ENCODE peak calls at places on chromosomes 5 and 9, in five cellular contexts. T, H, E, W and G are unnamed samples.

GRCh38 chr9:125176632-125177031 is 13.0 kb downstream of the PPP6C start:
- DNase-seq in T (no peak), H (no peak), E (no peak), W (no peak), G (no peak)

GRCh38 chr5:1214163-1214935 is 10.8 kb upstream of the SLC6A18 start:
- DNase-seq in T (no peak), H (no peak), E (no peak), W (no peak), G (no peak)

GRCh38 chr9:121218357-121219027 is 16.8 kb upstream of the RAB14 start:
- DNase-seq in T (no peak), H (no peak), E (no peak), W (no peak), G (no peak)

GRCh38 chr5:33788922-33789321 is 102.9 kb downstream of the ADAMTS12 start:
- DNase-seq in T (peak), H (no peak), E (no peak), W (no peak), G (no peak)

GRCh38 chr9:93099551-93100264 is 3.7 kb downstream of the CARD19 start:
- DNase-seq in T (no peak), H (no peak), E (peak), W (no peak), G (no peak)

GRCh38 chr5:142020122-142020659 is 7.4 kb upstream of the GNPDA1 start:
- DNase-seq in T (no peak), H (no peak), E (no peak), W (no peak), G (no peak)

GRCh38 chr9:129720181-129720864 is 32.5 kb downstream of the PTGES start:
- DNase-seq in T (no peak), H (no peak), E (no peak), W (peak), G (peak)

GRCh38 chr9:1708215-1708614 is 306.9 kb upstream of the SMARCA2 start:
- DNase-seq in T (no peak), H (no peak), E (no peak), W (no peak), G (no peak)

GRCh38 chr5:6837519-6838110 is 124.4 kb downstream of the TENT4A start:
- DNase-seq in T (peak), H (no peak), E (no peak), W (peak), G (peak)

GRCh38 chr9:82880353-82880752 is 182.6 kb downstream of the RASEF start:
- DNase-seq in T (no peak), H (no peak), E (no peak), W (no peak), G (no peak)

GRCh38 chr5:37514946-37515345 is 135.8 kb downstream of the WDR70 start:
- DNase-seq in T (no peak), H (no peak), E (no peak), W (no peak), G (no peak)

GRCh38 chr5:178231736-178232123 is 872 bp downstream of the PHYKPL start:
- DNase-seq in T (no peak), H (no peak), E (no peak), W (no peak), G (no peak)

GRCh38 chr5:171648279-171648774 is 137.3 kb upstream of the SMIM23 start:
- DNase-seq in T (no peak), H (no peak), E (no peak), W (no peak), G (no peak)

GRCh38 chr5:126965487-126965886 is 64.9 kb downstream of the MARCHF3 start:
- DNase-seq in T (no peak), H (no peak), E (no peak), W (no peak), G (no peak)

GRCh38 chr5:126972062-126972895 is 58.1 kb downstream of the MARCHF3 start:
- DNase-seq in T (no peak), H (peak), E (no peak), W (no peak), G (peak)

GRCh38 chr5:81232449-81233079 is 558 bp upstream of the CKMT2 start:
- DNase-seq in T (peak), H (no peak), E (peak), W (no peak), G (no peak)

GRCh38 chr9:126617003-126617739 is 3.4 kb downstream of the LMX1B start:
- DNase-seq in T (no peak), H (peak), E (no peak), W (peak), G (no peak)

GRCh38 chr9:110217656-110218099 is 9.7 kb upstream of the C9orf152 start:
- DNase-seq in T (no peak), H (peak), E (peak), W (peak), G (peak)